ENCODE peak calls at places on chromosomes 4 and X, in nine cellular contexts. U, X, J, M, H, E, V, N and G are unnamed samples. For H3K4me1, the result is how much of the 10 kb centered on the place peaks cover.

GRCh38 chrX:9534686-9535085 is 69.8 kb downstream of the TBL1X start:
- DNase-seq in U (no peak), X (no peak), J (no peak), M (peak), H (no peak), E (peak), V (no peak), N (no peak), G (no peak)

GRCh38 chr4:3873446-3874415 is 107.5 kb downstream of the ADRA2C start:
- DNase-seq in U (peak), X (no peak), J (no peak), M (no peak), H (peak), E (no peak), V (no peak), N (no peak), G (no peak)

GRCh38 chr4:184349283-184350039 is 124.9 kb downstream of the IRF2 start:
- DNase-seq in U (no peak), X (no peak), J (peak), M (no peak), H (no peak), E (no peak), V (no peak), N (peak), G (no peak)

GRCh38 chr4:24055623-24056022 is 165.8 kb upstream of the PPARGC1A start:
- DNase-seq in U (no peak), X (no peak), J (no peak), M (no peak), H (no peak), E (no peak), V (no peak), N (no peak), G (no peak)

GRCh38 chrX:70292788-70293187 is 2.9 kb downstream of the KIF4A start:
- DNase-seq in U (no peak), X (no peak), J (no peak), M (no peak), H (no peak), E (no peak), V (no peak), N (no peak), G (no peak)

GRCh38 chr4:24063771-24064170 is 173.9 kb upstream of the PPARGC1A start:
- DNase-seq in U (no peak), X (no peak), J (no peak), M (no peak), H (no peak), E (no peak), V (no peak), N (no peak), G (no peak)

GRCh38 chrX:107537815-107538214 is 88.4 kb downstream of the FRMPD3 start:
- DNase-seq in U (no peak), X (no peak), J (no peak), M (no peak), H (peak), E (peak), V (peak), N (no peak), G (no peak)

GRCh38 chr4:139501117-139501516 is 47.2 kb downstream of the RAB33B start:
- DNase-seq in U (no peak), X (no peak), J (no peak), M (no peak), H (no peak), E (no peak), V (no peak), N (no peak), G (no peak)

GRCh38 chrX:153353416-153353815 is 19.5 kb downstream of the ZNF275 start:
- DNase-seq in U (no peak), X (no peak), J (no peak), M (no peak), H (peak), E (no peak), V (no peak), N (peak), G (no peak)

GRCh38 chr4:4443821-4444220 is 56.9 kb downstream of the NSG1 start:
- DNase-seq in U (no peak), X (no peak), J (no peak), M (no peak), H (no peak), E (peak), V (no peak), N (no peak), G (no peak)

GRCh38 chrX:30488092-30488491 is 89.5 kb downstream of the TASL start:
- DNase-seq in U (no peak), X (no peak), J (no peak), M (no peak), H (no peak), E (peak), V (no peak), N (no peak), G (no peak)

GRCh38 chr4:155353923-155354540 is 22.7 kb downstream of the MAP9 start:
- DNase-seq in U (peak), X (peak), J (peak), M (peak), H (peak), E (peak), V (no peak), N (peak), G (peak)

GRCh38 chr4:38684271-38684670 is 20.3 kb downstream of the KLF3 start:
- DNase-seq in U (no peak), X (no peak), J (no peak), M (no peak), H (no peak), E (no peak), V (no peak), N (no peak), G (no peak)

GRCh38 chr4:109576462-109576861 is 16.4 kb downstream of the MCUB start:
- DNase-seq in U (no peak), X (no peak), J (no peak), M (peak), H (no peak), E (peak), V (no peak), N (no peak), G (no peak)

GRCh38 chr4:183960021-183960420 is 54.9 kb downstream of the STOX2 start:
- DNase-seq in U (peak), X (no peak), J (no peak), M (peak), H (peak), E (peak), V (no peak), N (peak), G (no peak)

GRCh38 chr4:56371426-56372220 is 15.7 kb downstream of the AASDH start:
- DNase-seq in U (no peak), X (no peak), J (no peak), M (no peak), H (no peak), E (no peak), V (no peak), N (no peak), G (no peak)

GRCh38 chr4:183638436-183638835 is 20.5 kb downstream of the RWDD4 start:
- DNase-seq in U (no peak), X (no peak), J (no peak), M (no peak), H (no peak), E (peak), V (no peak), N (no peak), G (no peak)

DNA sequence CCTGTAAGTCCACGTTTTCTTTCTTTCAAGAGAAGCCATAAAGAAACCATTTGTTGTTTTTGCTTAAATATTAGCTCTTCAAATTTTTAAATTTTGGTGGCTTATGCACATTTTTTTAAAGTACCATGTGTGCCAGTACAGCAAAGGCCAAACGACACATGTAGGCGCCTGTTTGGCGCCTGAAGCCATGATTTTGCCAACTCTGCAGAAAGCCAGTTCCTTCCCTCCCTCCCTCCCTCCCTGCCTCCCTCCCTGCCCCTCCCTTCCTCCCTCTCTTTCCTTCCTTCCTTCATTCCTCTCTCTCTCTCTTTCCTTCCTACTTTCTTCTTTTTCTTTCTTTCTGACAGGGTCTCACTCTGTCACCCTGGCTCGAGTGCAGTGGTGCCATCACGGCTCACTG is 65.9 kb upstream of the LIMCH1 start:
- DNase-seq in U (no peak), X (no peak), J (no peak), M (no peak), H (no peak), E (no peak), V (no peak), N (no peak), G (no peak)
- H3K4me1 ChIP-seq in U (under half), X (under half), J (under half), M (under half), H (under half), E (under half), V (under half), N (under half), G (under half)

GRCh38 chrX:129523076-129524055 is at the start of gene SMARCA1:
- DNase-seq in U (peak), X (peak), J (peak), M (peak), H (peak), E (peak), V (no peak), N (peak), G (peak)
- H3K27ac ChIP-seq in U (peak), X (peak), J (peak), M (peak), H (peak), E (peak), V (peak), N (peak), G (peak)

GRCh38 chr4:150814873-150815272 is 200.2 kb downstream of the LRBA start:
- DNase-seq in U (no peak), X (no peak), J (no peak), M (no peak), H (no peak), E (no peak), V (no peak), N (no peak), G (no peak)
- TF ChIP-seq CTCF in U (no peak), X (no peak), J (no peak), M (no peak), H (peak), E (peak), V (no peak), N (no peak), G (no peak)

DNA sequence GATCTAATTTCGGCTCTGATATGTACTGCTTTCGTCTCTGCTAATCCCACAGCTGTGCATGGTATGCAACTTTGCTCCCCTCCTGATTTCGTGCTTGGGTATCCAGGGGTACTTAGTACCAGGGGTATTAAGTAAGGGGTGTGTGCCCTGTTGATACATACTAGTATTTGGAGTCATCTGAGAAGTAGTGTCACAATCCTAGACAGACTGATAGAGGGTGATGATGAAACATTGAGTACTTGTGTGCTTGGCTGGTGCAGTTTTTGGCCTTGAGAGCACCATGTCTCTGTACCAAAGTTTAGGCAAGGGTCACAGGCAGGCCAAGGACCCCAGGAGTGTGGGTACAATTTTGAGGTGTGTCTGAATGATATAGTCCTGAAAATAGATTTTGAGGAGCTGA is 10.9 kb downstream of the GPAT3 start:
- DNase-seq in U (no peak), X (no peak), J (no peak), M (no peak), H (no peak), E (no peak), V (no peak), N (no peak), G (no peak)
- H3K4me1 ChIP-seq in U (under half), X (under half), J (under half), M (under half), H (under half), E (under half), V (under half), N (under half), G (under half)

GRCh38 chr4:6926681-6927478 is 17.3 kb downstream of the TBC1D14 start:
- DNase-seq in U (no peak), X (peak), J (no peak), M (no peak), H (no peak), E (peak), V (no peak), N (peak), G (peak)
- H3K27ac ChIP-seq in U (peak), X (no peak), J (no peak), M (no peak), H (no peak), E (no peak), V (no peak), N (peak), G (peak)